ENCODE peak calls at places on chromosomes 4 and X, in ten cellular contexts. F is ELR; R is stimulated activated CD4-positive, alpha-beta T cell treated with anti-CD3 and anti-CD28 coated beads, Interleukin-4, amount 100 ng/mL, for 48 hours; V is mammary epithelial cell; B is nephron progenitor cell; P is fibroblast of mammary gland; W is EL; J is iris pigment epithelial cell; N is left cardiac atrium; K is C1 segment of cervical spinal cord. U is an unnamed sample.

GRCh38 chrX:104136241-104137019 is 20.4 kb downstream of the SLC25A53 start:
- DNase-seq in J (peak), K (peak), B (peak), P (peak), N (peak), V (peak), W (peak), R (no peak), F (peak), U (no peak)

GRCh38 chr4:3486556-3487270 is 23.6 kb downstream of the DOK7 start:
- DNase-seq in B (no peak), K (peak), J (no peak), N (no peak), F (no peak), V (peak), R (no peak), P (no peak), W (no peak), U (no peak)

GRCh38 chrX:38610839-38611238 is 49.5 kb downstream of the TSPAN7 start:
- DNase-seq in P (no peak), B (no peak), V (no peak), R (no peak), N (no peak), K (no peak), J (no peak), F (no peak), W (no peak), U (no peak)

GRCh38 chr4:99679204-99679603 is 21.6 kb upstream of the C4orf54 start:
- DNase-seq in N (no peak), V (no peak), R (no peak), K (peak), P (no peak), J (no peak), F (no peak), B (no peak), W (no peak), U (no peak)

GRCh38 chr4:20543131-20543530 is 157.1 kb upstream of the PACRGL start:
- DNase-seq in J (no peak), K (no peak), W (no peak), P (peak), B (no peak), N (no peak), R (no peak), V (no peak), F (no peak), U (no peak)

GRCh38 chr4:124641715-124642380 is 70.7 kb downstream of the ANKRD50 start:
- DNase-seq in P (peak), V (peak), N (peak), J (peak), K (no peak), R (no peak), B (no peak), W (peak), F (peak), U (no peak)

GRCh38 chrX:56764153-56764974 is 35.3 kb downstream of the NBDY start:
- DNase-seq in W (peak), V (peak), P (peak), R (no peak), K (no peak), J (peak), F (peak), N (peak), B (peak), U (no peak)

GRCh38 chr4:170623899-170624298 is 534.1 kb upstream of the AADAT start:
- DNase-seq in F (peak), P (no peak), V (no peak), B (no peak), R (no peak), J (no peak), W (no peak), N (no peak), K (no peak), U (no peak)

U was measured in stimulated activated CD8-positive, alpha-beta memory T cell treated with anti-CD3 and anti-CD28 coated beads, Interleukin-15, amount 100 ng/mL, for 24 hours.